ENCODE peak calls at places on chromosomes 13 and 19, in ten cellular contexts. A is dorsolateral prefrontal cortex, U is mammary epithelial cell, Y is cardiac fibroblast, M is IMR-90, O is esophagus muscularis mucosa, J is Caco-2, L is right lobe of liver, S is transverse colon, N is hepatocyte. W is an unnamed sample.

GRCh38 chr13:33918199-33918932 is 100.4 kb downstream of the RFC3 start:
- DNase-seq in N (no peak), L (peak), S (no peak), A (peak), M (peak), Y (peak), O (no peak), U (peak), J (no peak), W (peak)

GRCh38 chr13:37791699-37792098 is 77.9 kb downstream of the TRPC4 start:
- DNase-seq in Y (peak), A (no peak), L (no peak), U (no peak), J (no peak), N (no peak), M (peak), S (no peak), O (no peak), W (no peak)

GRCh38 chr13:99356216-99357089 is 49.3 kb upstream of the GPR183 start:
- DNase-seq in S (peak), L (no peak), A (no peak), M (peak), O (peak), N (no peak), Y (peak), U (no peak), J (no peak), W (peak)

GRCh38 chr19:47280183-47280797 is 5.6 kb downstream of the INAFM1 start:
- DNase-seq in N (peak), L (no peak), J (peak), M (no peak), Y (peak), A (no peak), O (no peak), U (no peak), S (peak), W (peak)

GRCh38 chr13:98206946-98207345 is 29.9 kb upstream of the RNF113B start:
- DNase-seq in J (no peak), S (no peak), N (no peak), L (no peak), M (peak), Y (peak), O (no peak), U (no peak), A (no peak), W (peak)

GRCh38 chr19:35959040-35959967 is 23.1 kb downstream of the LRFN3 start:
- DNase-seq in O (no peak), S (peak), N (peak), Y (no peak), U (no peak), A (peak), J (no peak), M (no peak), L (no peak), W (no peak)

GRCh38 chr13:107347641-107348369 is 779.9 kb upstream of the ARGLU1 start:
- DNase-seq in U (no peak), A (no peak), M (no peak), Y (no peak), S (no peak), L (no peak), O (no peak), N (no peak), J (no peak), W (no peak)

GRCh38 chr19:48239582-48240141 is 16.1 kb downstream of the CARD8 start:
- DNase-seq in S (no peak), M (peak), A (no peak), N (no peak), L (no peak), J (no peak), O (no peak), Y (peak), U (peak), W (peak)

DNA sequence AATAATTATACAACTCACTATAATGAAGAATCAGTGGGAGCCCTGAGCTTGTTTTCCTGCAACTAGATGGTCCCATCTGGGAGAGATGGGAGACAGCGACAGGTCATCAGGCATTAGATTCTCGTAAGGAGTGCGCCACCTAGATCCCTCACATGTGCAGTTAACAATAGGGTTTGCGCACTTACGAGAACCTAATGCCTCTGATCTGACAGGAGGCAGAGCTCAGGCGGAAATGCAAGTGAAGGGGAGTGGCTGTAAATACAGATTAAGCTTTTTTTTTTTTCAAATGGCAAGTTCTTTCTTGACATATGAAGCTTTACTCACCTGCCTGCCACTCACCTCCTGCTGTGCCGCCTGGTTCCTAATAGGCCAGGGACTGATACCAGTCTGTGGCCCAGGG is 14.4 kb downstream of the CDC16 start:
- DNase-seq in J (no peak), S (no peak), N (no peak), A (no peak), Y (no peak), L (no peak), O (no peak), M (no peak), U (no peak), W (peak)
- TF ChIP-seq CTCF in J (no peak), S (no peak), N (no peak), A (no peak), Y (no peak), L (no peak), O (no peak), M (no peak), U (no peak), W (peak)

DNA sequence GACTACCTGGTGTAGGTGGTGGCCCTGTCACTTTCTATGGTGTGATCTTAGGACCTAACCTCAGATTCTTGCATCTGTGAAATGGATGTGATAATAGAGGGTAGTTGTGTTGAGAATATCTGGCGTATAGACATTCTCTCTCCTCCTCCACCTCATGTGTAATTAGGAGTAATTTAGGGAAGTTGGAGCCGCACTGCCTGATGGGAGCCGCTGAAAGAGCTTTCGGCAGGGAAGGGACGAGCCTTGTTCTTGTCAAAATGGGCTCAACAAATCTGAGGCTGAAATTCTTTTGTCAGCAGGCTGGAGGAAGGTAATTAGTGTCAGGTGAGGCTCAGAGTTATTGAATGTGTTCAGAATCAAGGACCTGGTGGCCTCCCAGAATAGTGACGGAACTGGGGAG is 47.3 kb downstream of the SPATA13 start:
- DNase-seq in N (no peak), S (no peak), Y (no peak), A (no peak), L (no peak), M (no peak), O (no peak), J (no peak), U (no peak), W (no peak)
- H3K4me3 ChIP-seq in N (no peak), S (no peak), Y (no peak), A (no peak), L (no peak), M (no peak), O (no peak), J (no peak), U (no peak), W (no peak)

GRCh38 chr13:40292536-40292935 is 373.9 kb downstream of the FOXO1 start:
- DNase-seq in U (no peak), N (no peak), J (no peak), O (peak), S (no peak), L (no peak), Y (no peak), M (no peak), A (no peak), W (no peak)

GRCh38 chr13:40288259-40288658 is 378.2 kb downstream of the FOXO1 start:
- DNase-seq in Y (no peak), U (no peak), A (no peak), N (no peak), M (no peak), S (no peak), L (no peak), J (no peak), O (no peak), W (no peak)

GRCh38 chr13:40287428-40287827 is 379.0 kb downstream of the FOXO1 start:
- DNase-seq in N (no peak), M (no peak), A (no peak), U (no peak), O (no peak), J (no peak), S (no peak), L (no peak), Y (no peak), W (no peak)

GRCh38 chr13:40292108-40292507 is 374.3 kb downstream of the FOXO1 start:
- DNase-seq in L (no peak), Y (no peak), M (no peak), S (no peak), N (no peak), U (no peak), A (no peak), J (no peak), O (peak), W (no peak)

DNA sequence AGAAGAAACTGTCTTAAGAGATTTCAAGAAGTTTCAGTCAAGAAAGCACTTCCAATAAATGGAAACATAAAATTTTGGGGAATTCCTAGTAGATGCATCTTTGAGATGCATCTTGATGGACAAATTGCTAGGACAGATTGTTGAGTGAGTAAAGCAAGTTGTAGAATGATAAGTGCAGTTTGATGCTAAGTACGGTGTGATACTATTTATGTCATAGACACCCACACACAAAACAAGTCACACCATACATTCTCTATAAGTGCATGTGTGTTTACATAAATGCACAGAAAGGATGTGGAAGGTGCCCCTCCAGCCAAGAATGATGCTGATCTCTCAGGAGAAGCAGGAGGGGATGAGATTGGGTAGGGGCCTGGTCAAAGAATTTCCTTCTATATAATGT is 375.7 kb downstream of the FOXO1 start:
- DNase-seq in N (no peak), Y (no peak), O (no peak), A (no peak), U (no peak), S (no peak), M (no peak), L (no peak), J (no peak), W (no peak)
- TF ChIP-seq CTCF in N (no peak), Y (no peak), O (no peak), A (no peak), U (no peak), S (no peak), M (no peak), L (no peak), J (no peak), W (no peak)

DNA sequence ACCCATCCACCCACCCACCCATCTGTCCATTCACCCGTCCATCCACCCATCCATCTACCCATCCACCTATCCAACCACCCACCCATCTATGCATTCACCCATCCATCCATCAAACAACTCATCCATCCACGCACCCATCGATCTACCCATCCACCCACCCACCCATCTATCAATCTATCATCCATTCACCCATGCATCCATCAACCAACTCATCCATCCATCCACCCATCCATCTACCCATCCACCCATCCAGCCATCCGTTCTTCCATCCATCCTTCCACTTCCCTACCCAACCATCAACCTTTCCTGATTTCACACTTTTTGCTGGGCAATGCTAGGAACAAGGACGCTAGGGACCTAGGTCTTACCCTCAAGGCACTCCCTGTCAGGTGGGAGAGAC is 2.1 kb downstream of the TMEM238 start:
- DNase-seq in O (no peak), J (no peak), Y (no peak), A (no peak), N (no peak), S (no peak), L (no peak), U (no peak), M (no peak), W (no peak)
- H3K4me3 ChIP-seq in O (no peak), J (no peak), Y (no peak), A (no peak), N (no peak), S (no peak), L (no peak), U (no peak), M (no peak), W (no peak)

DNA sequence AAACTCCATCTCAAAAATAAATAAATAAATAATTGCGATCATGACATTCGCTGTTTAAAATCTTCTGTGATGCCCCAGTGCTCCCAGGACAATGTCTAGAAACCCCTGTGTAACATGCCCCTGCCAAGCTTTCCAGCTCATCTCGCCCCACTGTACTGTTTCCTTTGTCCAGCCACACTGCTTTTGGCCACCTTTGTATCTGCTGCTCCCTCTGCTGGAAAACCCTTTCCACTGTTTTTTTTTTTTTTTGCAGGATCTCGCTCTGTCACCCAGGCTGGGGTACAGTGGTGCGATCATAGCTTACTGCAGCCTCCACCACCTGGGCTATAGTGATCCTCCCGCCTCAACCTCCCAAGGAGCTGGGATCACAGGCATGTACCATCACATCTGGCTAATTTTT is 7.5 kb downstream of the PLAUR start:
- DNase-seq in Y (peak), N (no peak), O (no peak), J (no peak), L (no peak), S (no peak), A (no peak), U (no peak), M (no peak), W (no peak)
- TF ChIP-seq CTCF in Y (peak), N (peak), O (no peak), J (no peak), L (no peak), S (no peak), A (peak), U (peak), M (peak), W (peak)

GRCh38 chr13:41459754-41460111 is 2.4 kb downstream of the RGCC start:
- DNase-seq in O (no peak), N (no peak), L (no peak), A (no peak), J (no peak), U (no peak), S (no peak), M (no peak), Y (no peak), W (no peak)
- H3K4me3 ChIP-seq in O (peak), N (no peak), L (no peak), A (peak), J (no peak), U (no peak), S (no peak), M (peak), Y (peak), W (no peak)

GRCh38 chr13:114110091-114110829 is 22.2 kb downstream of the RASA3 start:
- DNase-seq in A (peak), U (no peak), L (peak), M (no peak), J (peak), Y (no peak), S (peak), N (no peak), O (no peak), W (no peak)
- TF ChIP-seq CTCF in A (no peak), U (no peak), L (no peak), M (peak), J (no peak), Y (no peak), S (no peak), N (no peak), O (no peak), W (no peak)

GRCh38 chr19:38564981-38565685 is 52.6 kb downstream of the MAP4K1 start:
- DNase-seq in S (no peak), L (no peak), U (no peak), M (no peak), N (peak), O (no peak), A (no peak), Y (no peak), J (no peak), W (no peak)
- H3K4me3 ChIP-seq in S (no peak), L (no peak), U (peak), M (peak), N (no peak), O (peak), A (peak), Y (no peak), J (peak), W (peak)

GRCh38 chr19:54137913-54138776 is 583 bp downstream of the CNOT3 start:
- DNase-seq in L (no peak), S (peak), A (peak), J (no peak), N (peak), Y (peak), M (no peak), O (no peak), U (no peak), W (no peak)
- TF ChIP-seq CTCF in L (no peak), S (no peak), A (no peak), J (no peak), N (peak), Y (no peak), M (peak), O (no peak), U (no peak), W (peak)

W was measured in bronchial epithelial cell.